ENCODE peak calls at places on chromosomes 1 and 21, in five cellular contexts. R, E, T, Y and J are unnamed samples.

GRCh38 chr1:91725961-91726704 is 159.8 kb downstream of the TGFBR3 start:
- DNase-seq in R (no peak), E (no peak), T (no peak), Y (peak; percentile 97), J (peak; percentile 89)

GRCh38 chr1:231419738-231420298 is 2.3 kb downstream of the EGLN1 start:
- DNase-seq in R (no peak), E (no peak), T (no peak), Y (peak; percentile 19), J (no peak)

GRCh38 chr1:85146972-85147359 is 53.9 kb downstream of the SYDE2 start:
- DNase-seq in R (no peak), E (no peak), T (no peak), Y (peak; percentile 72), J (no peak)

GRCh38 chr1:169201084-169201619 is 94.7 kb downstream of the ATP1B1 start:
- DNase-seq in R (no peak), E (no peak), T (no peak), Y (peak; percentile 69), J (no peak)

GRCh38 chr1:231958448-231958847 is 331.9 kb downstream of the DISC1 start:
- DNase-seq in R (no peak), E (no peak), T (no peak), Y (peak; percentile 49), J (no peak)

GRCh38 chr1:11298390-11299224 is 25.6 kb downstream of the UBIAD1 start:
- DNase-seq in R (no peak), E (no peak), T (no peak), Y (no peak), J (no peak)

GRCh38 chr21:32463367-32463766 is 50.9 kb downstream of the EVA1C start:
- DNase-seq in R (no peak), E (no peak), T (no peak), Y (peak; percentile 29), J (no peak)

GRCh38 chr1:155623357-155623756 is 13.3 kb downstream of the MSTO1 start:
- DNase-seq in R (no peak), E (no peak), T (no peak), Y (no peak), J (no peak)

GRCh38 chr21:17848228-17848627 is 29.1 kb upstream of the C21orf91 start:
- DNase-seq in R (no peak), E (no peak), T (no peak), Y (peak; percentile 97), J (peak; percentile 64)

GRCh38 chr1:94526581-94526980 is 15.0 kb downstream of the F3 start:
- DNase-seq in R (no peak), E (no peak), T (no peak), Y (no peak), J (no peak)

GRCh38 chr1:58162952-58163550 is 383.5 kb downstream of the OMA1 start:
- DNase-seq in R (peak; percentile 24), E (peak; percentile 59), T (no peak), Y (peak; percentile 52), J (peak; percentile 66)

GRCh38 chr1:205025239-205025638 is 17.8 kb upstream of the CNTN2 start:
- DNase-seq in R (no peak), E (no peak), T (no peak), Y (no peak), J (no peak)

GRCh38 chr1:200869753-200870391 is 2.9 kb upstream of the GPR25 start:
- DNase-seq in R (no peak), E (no peak), T (no peak), Y (no peak), J (peak; percentile 46)

GRCh38 chr1:91844862-91845528 is 41.0 kb downstream of the TGFBR3 start:
- DNase-seq in R (no peak), E (peak; percentile 41), T (no peak), Y (peak; percentile 94), J (peak; percentile 89)

GRCh38 chr1:27971674-27972073 is 11.9 kb downstream of the XKR8 start:
- DNase-seq in R (no peak), E (no peak), T (no peak), Y (no peak), J (no peak)
- H3K27ac ChIP-seq in R (no peak overlapping the region), E (no peak overlapping the region), T (no peak overlapping the region), Y (no peak overlapping the region), J (peak overlapping the region; percentile 43)

GRCh38 chr1:223271085-223271781 is 92.7 kb downstream of the SUSD4 start:
- DNase-seq in R (no peak), E (peak; percentile 26), T (no peak), Y (no peak), J (no peak)
- H3K4me1 ChIP-seq in R (no peaks in the 10 kb centered on the region), E (peaks cover 23% of the 10 kb centered on the region), T (no peaks in the 10 kb centered on the region), Y (no peaks in the 10 kb centered on the region), J (no peaks in the 10 kb centered on the region)

GRCh38 chr1:160522622-160523345 is at the start of gene SLAMF6:
- DNase-seq in R (no peak), E (no peak), T (no peak), Y (no peak), J (no peak)
- H3K4me3 ChIP-seq in R (no peak within 1 kb of the TSS), E (no peak within 1 kb of the TSS), T (peak within 1 kb of the TSS; percentile 40), Y (no peak within 1 kb of the TSS), J (no peak within 1 kb of the TSS)

DNA sequence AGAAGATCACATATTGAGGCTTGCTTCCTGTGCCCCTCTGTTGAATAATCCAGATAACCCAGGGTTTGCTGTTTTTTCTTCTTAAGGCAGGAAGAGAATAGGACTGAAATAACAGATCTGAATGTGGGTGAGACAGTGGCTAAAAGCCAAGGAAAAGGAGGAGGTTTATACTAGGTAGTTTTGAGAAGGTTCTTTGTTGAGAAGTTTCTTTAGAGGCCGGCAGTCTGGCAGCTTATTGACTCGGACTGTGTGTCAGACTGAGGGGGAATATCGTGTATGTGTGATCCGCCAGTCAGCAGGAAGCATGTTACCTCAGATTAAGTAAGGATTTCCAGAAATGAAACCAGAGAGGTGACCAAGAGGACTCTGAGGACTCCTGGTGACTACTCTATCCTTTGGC is 119.8 kb downstream of the PLA2G4A start:
- DNase-seq in R (no peak), E (no peak), T (no peak), Y (no peak), J (no peak)
- H3K27ac ChIP-seq in R (no peak overlapping the region), E (no peak overlapping the region), T (no peak overlapping the region), Y (no peak overlapping the region), J (no peak overlapping the region)

DNA sequence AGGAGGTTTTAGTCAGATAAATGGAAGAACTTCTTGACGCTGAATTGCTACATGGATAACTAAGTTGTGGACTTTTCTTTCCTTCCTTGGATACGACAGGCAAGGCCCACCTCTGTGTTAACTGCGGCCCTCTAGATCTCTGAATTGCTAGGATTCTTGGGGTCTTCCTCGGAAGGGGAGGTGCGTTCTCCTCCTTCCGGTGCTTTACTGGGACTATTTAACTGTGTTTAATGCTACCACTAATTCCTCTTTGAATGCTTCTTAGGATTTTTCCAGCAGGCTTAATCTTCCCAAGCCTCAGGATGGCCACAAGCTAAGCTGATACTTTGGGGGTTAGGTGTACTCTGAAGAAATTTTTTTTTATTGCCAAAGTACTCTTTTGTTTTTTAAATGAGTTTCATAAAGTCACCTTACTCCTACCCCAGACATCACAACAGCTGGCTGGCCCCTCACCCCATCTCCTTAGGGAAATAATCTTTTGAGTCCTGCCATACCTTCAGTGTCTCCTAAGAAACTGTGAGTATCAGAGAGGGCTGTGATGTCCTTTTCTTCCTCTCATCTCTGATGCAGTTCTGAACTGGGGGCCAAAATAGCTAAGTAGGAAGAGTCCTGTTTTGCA is 21.4 kb downstream of the KIRREL1 start:
- DNase-seq in R (no peak), E (no peak), T (no peak), Y (no peak), J (no peak)
- H3K4me1 ChIP-seq in R (peaks cover 95% of the 10 kb centered on the region), E (peaks cover 33% of the 10 kb centered on the region), T (peaks cover 51% of the 10 kb centered on the region), Y (peaks cover 62% of the 10 kb centered on the region), J (no peaks in the 10 kb centered on the region)